ENCODE peak calls at places on chromosomes 5 and 9, in four cellular contexts. N is IMR-90, C is K562, I is endothelial cell of umbilical vein. W is an unnamed sample.

GRCh38 chr5:39717186-39717897 is 292.6 kb upstream of the DAB2 start:
- DNase-seq in C (no peak), N (peak; percentile 58), I (no peak), W (no peak)

GRCh38 chr9:130433168-130433946 is 11.4 kb upstream of the ASS1 start:
- DNase-seq in N (peak; percentile 39), C (no peak), I (peak; percentile 43), W (no peak)

GRCh38 chr5:146461319-146461718 is 14.2 kb downstream of the TCERG1 start:
- DNase-seq in N (peak; percentile 20), I (peak; percentile 90), C (no peak), W (no peak)

GRCh38 chr5:142618125-142618524 is 67.8 kb downstream of the FGF1 start:
- DNase-seq in C (no peak), N (peak; percentile 93), I (peak; percentile 35), W (no peak)

GRCh38 chr9:33264473-33265177 is at the start of the genes BAG1 and CHMP5:
- DNase-seq in I (peak; percentile 100), N (peak; percentile 99), C (peak; percentile 90), W (peak; percentile 96)

GRCh38 chr9:89352874-89353649 is 34.8 kb downstream of the SECISBP2 start:
- DNase-seq in C (no peak), N (no peak), I (no peak), W (no peak)

GRCh38 chr9:110283736-110284135 is 27.4 kb upstream of the TXN start:
- DNase-seq in I (no peak), C (no peak), N (no peak), W (no peak)

GRCh38 chr5:32100230-32100629 is 73.9 kb downstream of the GOLPH3 start:
- DNase-seq in C (no peak), N (no peak), I (peak; percentile 82), W (no peak)

GRCh38 chr5:59773286-59773685 is 120.2 kb downstream of the PDE4D start:
- DNase-seq in I (no peak), C (no peak), N (no peak), W (no peak)

GRCh38 chr9:129319076-129319937 is 141.2 kb upstream of the IER5L start:
- DNase-seq in N (no peak), C (no peak), I (no peak), W (no peak)

GRCh38 chr9:114304416-114305188 is 18.3 kb upstream of the ORM1 start:
- DNase-seq in I (no peak), C (no peak), N (no peak), W (no peak)

GRCh38 chr5:154406826-154407225 is 39.0 kb upstream of the SAP30L start:
- DNase-seq in C (no peak), I (no peak), N (peak; percentile 57), W (no peak)

GRCh38 chr5:129063483-129064136 is 30.9 kb upstream of the ISOC1 start:
- DNase-seq in C (no peak), N (no peak), I (peak; percentile 74), W (no peak)

GRCh38 chr5:140228364-140228837 is 53.4 kb downstream of the CYSTM1 start:
- DNase-seq in C (no peak), N (no peak), I (no peak), W (no peak)

GRCh38 chr9:121503443-121503842 is 3.8 kb upstream of the GGTA1 start:
- DNase-seq in C (no peak), I (no peak), N (no peak), W (no peak)

GRCh38 chr5:76427481-76428140 is 24.5 kb downstream of the IQGAP2 start:
- DNase-seq in C (no peak), I (no peak), N (no peak), W (no peak)

GRCh38 chr5:172420215-172420934 is 34.0 kb downstream of the SH3PXD2B start:
- DNase-seq in N (peak; percentile 94), C (peak; percentile 32), I (no peak), W (no peak)

GRCh38 chr5:81768960-81769452 is 18.1 kb upstream of the SSBP2 start:
- DNase-seq in C (no peak), N (peak; percentile 87), I (peak; percentile 94), W (no peak)

GRCh38 chr5:53884411-53884810 is 324.0 kb downstream of the NDUFS4 start:
- DNase-seq in N (no peak), I (no peak), C (no peak), W (no peak)

GRCh38 chr9:130731355-130731754 is 37.8 kb downstream of the EXOSC2 start:
- DNase-seq in N (no peak), C (no peak), I (no peak), W (no peak)

GRCh38 chr9:33159760-33160127 is 7.4 kb downstream of the B4GALT1 start:
- DNase-seq in C (no peak), N (peak; percentile 92), I (peak; percentile 73), W (no peak)

GRCh38 chr5:62614355-62614754 is 35.7 kb downstream of the LRRC70 start:
- DNase-seq in I (no peak), N (no peak), C (no peak), W (no peak)

GRCh38 chr5:92544567-92544966 is 1036.5 kb downstream of the NR2F1-AS1 start:
- DNase-seq in C (no peak), I (no peak), N (peak; percentile 82), W (no peak)

GRCh38 chr9:91680129-91680528 is 256.5 kb upstream of the NFIL3 start:
- DNase-seq in C (no peak), N (peak; percentile 62), I (no peak), W (no peak)
- TF ChIP-seq FOS in C (no peak), N (peak; percentile 28), I (no peak), W (no peak)

DNA sequence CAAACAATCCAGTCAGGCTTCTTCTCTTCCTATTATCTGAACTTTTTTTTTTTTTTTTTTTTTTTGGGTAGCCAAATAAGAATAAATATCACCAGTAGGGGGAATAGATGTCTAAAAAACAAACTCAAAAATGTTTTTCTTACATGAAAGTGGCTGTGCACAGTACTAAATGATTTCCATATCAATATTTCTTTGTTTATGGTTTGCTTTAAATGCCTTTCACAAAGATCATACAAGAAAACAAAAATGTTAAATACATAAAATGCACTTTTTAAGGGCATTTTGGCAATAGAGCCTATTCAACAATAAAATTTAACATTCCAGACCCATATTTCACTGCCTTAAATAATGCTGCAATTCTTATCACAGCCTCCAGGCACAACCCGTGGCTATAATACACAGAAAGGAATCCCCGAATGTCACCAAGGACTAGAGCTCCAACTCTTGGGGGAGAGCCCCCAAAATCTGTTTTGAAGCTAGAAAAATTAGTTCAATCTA is 91.1 kb upstream of the TBCA start:
- DNase-seq in N (peak; percentile 32), C (no peak), I (peak; percentile 40), W (no peak)
- TF ChIP-seq FOS in N (no peak), C (no peak), I (no peak), W (no peak)

DNA sequence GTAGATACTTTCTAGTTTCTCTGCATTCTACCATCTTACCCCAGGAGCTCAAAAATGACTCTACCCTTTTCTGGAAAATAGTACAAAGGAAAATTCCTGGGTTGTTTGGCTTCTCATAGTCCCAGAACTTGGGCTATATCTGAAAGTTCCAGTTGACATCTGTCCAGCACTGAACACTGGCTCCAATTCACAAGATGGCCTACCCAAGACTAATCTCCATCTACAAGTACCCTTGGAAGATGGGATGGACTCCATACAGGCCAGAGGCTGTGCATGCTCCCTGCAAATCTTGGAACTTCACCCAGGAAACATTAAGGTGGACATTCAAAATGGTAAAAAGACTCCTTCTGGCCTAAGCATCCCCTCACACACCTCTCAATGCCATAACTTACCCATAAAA is 427.1 kb downstream of the DTWD2 start:
- DNase-seq in N (no peak), C (no peak), I (no peak), W (no peak)
- TF ChIP-seq FOS in N (no peak), C (no peak), I (no peak), W (no peak)

DNA sequence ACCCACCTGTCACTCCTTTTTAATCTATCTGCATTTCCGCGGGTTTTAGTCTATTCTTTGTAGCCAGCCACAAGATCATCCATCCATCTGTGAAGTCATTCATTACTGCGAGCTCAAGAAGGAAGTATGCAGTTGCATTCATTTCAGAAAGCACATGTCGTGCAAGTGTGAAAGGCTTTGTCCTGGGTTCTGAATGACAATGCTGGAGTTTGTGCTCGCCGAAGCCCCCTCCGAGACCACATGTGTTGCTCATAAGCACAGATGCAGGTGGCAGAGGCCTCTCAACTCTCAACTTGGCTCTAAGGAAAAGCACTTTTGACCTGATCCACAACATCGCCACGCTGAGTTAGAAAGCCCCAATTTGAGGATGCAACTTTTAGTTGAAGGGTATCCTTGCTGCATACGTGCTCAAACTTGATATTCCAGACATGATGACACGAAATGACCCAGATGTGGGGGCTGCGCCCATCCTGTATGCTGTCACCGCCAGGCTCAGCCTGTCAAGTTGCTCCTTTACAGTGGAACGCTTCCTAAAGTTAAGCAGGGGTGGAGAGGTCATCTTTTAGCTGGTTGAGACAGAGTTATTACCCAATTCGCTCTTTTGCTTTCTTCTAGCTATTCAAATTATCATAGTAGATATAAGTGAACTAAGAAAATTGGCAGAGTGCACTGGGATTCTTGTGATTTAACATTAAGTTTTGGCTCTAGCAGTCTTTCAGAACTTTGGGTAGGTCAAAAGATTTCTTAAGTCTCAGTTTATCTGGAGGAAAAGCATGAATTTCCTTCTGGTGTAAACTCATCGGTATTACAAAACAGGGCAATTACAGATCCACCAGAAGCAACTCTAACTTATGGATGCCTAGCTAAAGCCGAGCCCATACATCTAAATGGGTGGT is 70.0 kb upstream of the BASP1 start:
- DNase-seq in N (peak; percentile 39), C (no peak), I (no peak), W (no peak)
- TF ChIP-seq FOS in N (no peak), C (no peak), I (no peak), W (no peak)